ENCODE peak calls at places on chromosomes 2 and 18, in four cellular contexts. One of them, this sample, is unnamed.

GRCh38 chr2:213119061-213119809 is 32.2 kb downstream of the IKZF2 start:
- DNase-seq in activated CD4-positive, alpha-beta T cell treated with anti-CD3 and anti-CD28 coated beads, Interleukin-2, amount 50 U/mL, for 1 hour: no peak
- DNase-seq in GM23248: peak
- DNase-seq in naive thymus-derived CD8-positive, alpha-beta T cell: peak
- DNase-seq in this sample: peak

GRCh38 chr18:55494899-55495298 is 93.1 kb downstream of the TCF4 start:
- DNase-seq in GM23248: peak
- DNase-seq in activated CD4-positive, alpha-beta T cell treated with anti-CD3 and anti-CD28 coated beads, Interleukin-2, amount 50 U/mL, for 1 hour: no peak
- DNase-seq in naive thymus-derived CD8-positive, alpha-beta T cell: no peak
- DNase-seq in this sample: peak

GRCh38 chr18:13446581-13447470 is 228.3 kb downstream of the LDLRAD4 start:
- DNase-seq in naive thymus-derived CD8-positive, alpha-beta T cell: no peak
- DNase-seq in GM23248: peak
- DNase-seq in activated CD4-positive, alpha-beta T cell treated with anti-CD3 and anti-CD28 coated beads, Interleukin-2, amount 50 U/mL, for 1 hour: no peak
- DNase-seq in this sample: no peak

GRCh38 chr2:134277223-134277622 is 23.4 kb downstream of the MGAT5 start:
- DNase-seq in activated CD4-positive, alpha-beta T cell treated with anti-CD3 and anti-CD28 coated beads, Interleukin-2, amount 50 U/mL, for 1 hour: no peak
- DNase-seq in GM23248: no peak
- DNase-seq in naive thymus-derived CD8-positive, alpha-beta T cell: no peak
- DNase-seq in this sample: no peak

GRCh38 chr18:33201509-33201926 is 239.0 kb downstream of the CCDC178 start:
- DNase-seq in activated CD4-positive, alpha-beta T cell treated with anti-CD3 and anti-CD28 coated beads, Interleukin-2, amount 50 U/mL, for 1 hour: no peak
- DNase-seq in GM23248: peak
- DNase-seq in naive thymus-derived CD8-positive, alpha-beta T cell: no peak
- DNase-seq in this sample: no peak

GRCh38 chr18:61606068-61606660 is 272.9 kb downstream of the CDH20 start:
- DNase-seq in activated CD4-positive, alpha-beta T cell treated with anti-CD3 and anti-CD28 coated beads, Interleukin-2, amount 50 U/mL, for 1 hour: no peak
- DNase-seq in naive thymus-derived CD8-positive, alpha-beta T cell: no peak
- DNase-seq in GM23248: peak
- DNase-seq in this sample: peak

GRCh38 chr2:39593439-39594393 is 72.0 kb upstream of the TMEM178A start:
- DNase-seq in GM23248: peak
- DNase-seq in activated CD4-positive, alpha-beta T cell treated with anti-CD3 and anti-CD28 coated beads, Interleukin-2, amount 50 U/mL, for 1 hour: no peak
- DNase-seq in naive thymus-derived CD8-positive, alpha-beta T cell: no peak
- DNase-seq in this sample: peak

GRCh38 chr18:55048892-55049291 is 89.6 kb upstream of the CCDC68 start:
- DNase-seq in GM23248: peak
- DNase-seq in activated CD4-positive, alpha-beta T cell treated with anti-CD3 and anti-CD28 coated beads, Interleukin-2, amount 50 U/mL, for 1 hour: no peak
- DNase-seq in naive thymus-derived CD8-positive, alpha-beta T cell: no peak
- DNase-seq in this sample: peak

GRCh38 chr2:86562485-86562890 is 755 bp downstream of the CHMP3 start:
- DNase-seq in activated CD4-positive, alpha-beta T cell treated with anti-CD3 and anti-CD28 coated beads, Interleukin-2, amount 50 U/mL, for 1 hour: no peak
- DNase-seq in naive thymus-derived CD8-positive, alpha-beta T cell: no peak
- DNase-seq in GM23248: no peak
- DNase-seq in this sample: no peak

GRCh38 chr2:146990311-146990781 is 854.5 kb upstream of the ACVR2A start:
- DNase-seq in GM23248: peak
- DNase-seq in naive thymus-derived CD8-positive, alpha-beta T cell: no peak
- DNase-seq in activated CD4-positive, alpha-beta T cell treated with anti-CD3 and anti-CD28 coated beads, Interleukin-2, amount 50 U/mL, for 1 hour: no peak
- DNase-seq in this sample: peak

GRCh38 chr2:19540739-19541503 is 182.5 kb upstream of the OSR1 start:
- DNase-seq in GM23248: peak
- DNase-seq in naive thymus-derived CD8-positive, alpha-beta T cell: no peak
- DNase-seq in activated CD4-positive, alpha-beta T cell treated with anti-CD3 and anti-CD28 coated beads, Interleukin-2, amount 50 U/mL, for 1 hour: no peak
- DNase-seq in this sample: peak

GRCh38 chr18:79378416-79379250 is 17.1 kb upstream of the NFATC1 start:
- DNase-seq in naive thymus-derived CD8-positive, alpha-beta T cell: peak
- DNase-seq in activated CD4-positive, alpha-beta T cell treated with anti-CD3 and anti-CD28 coated beads, Interleukin-2, amount 50 U/mL, for 1 hour: peak
- DNase-seq in GM23248: peak
- DNase-seq in this sample: peak

GRCh38 chr2:214382229-214382628 is 28.6 kb upstream of the VWC2L start:
- DNase-seq in GM23248: no peak
- DNase-seq in activated CD4-positive, alpha-beta T cell treated with anti-CD3 and anti-CD28 coated beads, Interleukin-2, amount 50 U/mL, for 1 hour: no peak
- DNase-seq in naive thymus-derived CD8-positive, alpha-beta T cell: no peak
- DNase-seq in this sample: no peak

GRCh38 chr2:171798156-171798815 is 95.8 kb downstream of the SLC25A12 start:
- DNase-seq in naive thymus-derived CD8-positive, alpha-beta T cell: no peak
- DNase-seq in activated CD4-positive, alpha-beta T cell treated with anti-CD3 and anti-CD28 coated beads, Interleukin-2, amount 50 U/mL, for 1 hour: no peak
- DNase-seq in GM23248: peak
- DNase-seq in this sample: peak

GRCh38 chr18:1062592-1062991 is 157.9 kb downstream of the ADCYAP1 start:
- DNase-seq in naive thymus-derived CD8-positive, alpha-beta T cell: no peak
- DNase-seq in activated CD4-positive, alpha-beta T cell treated with anti-CD3 and anti-CD28 coated beads, Interleukin-2, amount 50 U/mL, for 1 hour: no peak
- DNase-seq in GM23248: peak
- DNase-seq in this sample: no peak

GRCh38 chr2:176063958-176064357 is 19.8 kb downstream of the EVX2 start:
- DNase-seq in GM23248: no peak
- DNase-seq in naive thymus-derived CD8-positive, alpha-beta T cell: no peak
- DNase-seq in activated CD4-positive, alpha-beta T cell treated with anti-CD3 and anti-CD28 coated beads, Interleukin-2, amount 50 U/mL, for 1 hour: no peak
- DNase-seq in this sample: no peak

GRCh38 chr2:64859208-64860161 is 129.7 kb upstream of the SLC1A4 start:
- DNase-seq in activated CD4-positive, alpha-beta T cell treated with anti-CD3 and anti-CD28 coated beads, Interleukin-2, amount 50 U/mL, for 1 hour: no peak
- DNase-seq in naive thymus-derived CD8-positive, alpha-beta T cell: no peak
- DNase-seq in GM23248: peak
- DNase-seq in this sample: peak

GRCh38 chr18:10213526-10213925 is 240.9 kb upstream of the APCDD1 start:
- DNase-seq in GM23248: peak
- DNase-seq in naive thymus-derived CD8-positive, alpha-beta T cell: no peak
- DNase-seq in activated CD4-positive, alpha-beta T cell treated with anti-CD3 and anti-CD28 coated beads, Interleukin-2, amount 50 U/mL, for 1 hour: no peak
- DNase-seq in this sample: no peak

GRCh38 chr2:240569998-240570530 is 1.8 kb downstream of the RNPEPL1 start:
- DNase-seq in activated CD4-positive, alpha-beta T cell treated with anti-CD3 and anti-CD28 coated beads, Interleukin-2, amount 50 U/mL, for 1 hour: no peak
- DNase-seq in GM23248: no peak
- DNase-seq in naive thymus-derived CD8-positive, alpha-beta T cell: peak
- DNase-seq in this sample: no peak

GRCh38 chr2:88481937-88482336 is 29.4 kb upstream of the FOXI3 start:
- DNase-seq in GM23248: peak
- DNase-seq in naive thymus-derived CD8-positive, alpha-beta T cell: no peak
- DNase-seq in activated CD4-positive, alpha-beta T cell treated with anti-CD3 and anti-CD28 coated beads, Interleukin-2, amount 50 U/mL, for 1 hour: no peak
- DNase-seq in this sample: peak

GRCh38 chr2:138948070-138948539 is 167.9 kb upstream of the NXPH2 start:
- DNase-seq in naive thymus-derived CD8-positive, alpha-beta T cell: no peak
- DNase-seq in activated CD4-positive, alpha-beta T cell treated with anti-CD3 and anti-CD28 coated beads, Interleukin-2, amount 50 U/mL, for 1 hour: no peak
- DNase-seq in GM23248: peak
- DNase-seq in this sample: peak

GRCh38 chr2:35538796-35539195 is 816.8 kb upstream of the CRIM1 start:
- DNase-seq in naive thymus-derived CD8-positive, alpha-beta T cell: no peak
- DNase-seq in GM23248: no peak
- DNase-seq in activated CD4-positive, alpha-beta T cell treated with anti-CD3 and anti-CD28 coated beads, Interleukin-2, amount 50 U/mL, for 1 hour: no peak
- DNase-seq in this sample: peak

GRCh38 chr2:28393115-28393836 is 618 bp downstream of the FOSL2 start:
- DNase-seq in activated CD4-positive, alpha-beta T cell treated with anti-CD3 and anti-CD28 coated beads, Interleukin-2, amount 50 U/mL, for 1 hour: peak
- DNase-seq in naive thymus-derived CD8-positive, alpha-beta T cell: peak
- DNase-seq in GM23248: peak
- DNase-seq in this sample: peak

GRCh38 chr2:160614391-160614790 is 120.8 kb upstream of the RBMS1 start:
- DNase-seq in activated CD4-positive, alpha-beta T cell treated with anti-CD3 and anti-CD28 coated beads, Interleukin-2, amount 50 U/mL, for 1 hour: no peak
- DNase-seq in naive thymus-derived CD8-positive, alpha-beta T cell: no peak
- DNase-seq in GM23248: peak
- DNase-seq in this sample: peak

GRCh38 chr2:24238158-24238557 is 63.3 kb downstream of the FAM228A start:
- DNase-seq in GM23248: no peak
- DNase-seq in activated CD4-positive, alpha-beta T cell treated with anti-CD3 and anti-CD28 coated beads, Interleukin-2, amount 50 U/mL, for 1 hour: no peak
- DNase-seq in naive thymus-derived CD8-positive, alpha-beta T cell: no peak
- DNase-seq in this sample: no peak

GRCh38 chr2:19674051-19675002 is 227.5 kb downstream of the TTC32 start:
- DNase-seq in GM23248: peak
- DNase-seq in naive thymus-derived CD8-positive, alpha-beta T cell: no peak
- DNase-seq in activated CD4-positive, alpha-beta T cell treated with anti-CD3 and anti-CD28 coated beads, Interleukin-2, amount 50 U/mL, for 1 hour: no peak
- DNase-seq in this sample: no peak

GRCh38 chr2:64749446-64749845 is 95.7 kb upstream of the SERTAD2 start:
- DNase-seq in GM23248: peak
- DNase-seq in activated CD4-positive, alpha-beta T cell treated with anti-CD3 and anti-CD28 coated beads, Interleukin-2, amount 50 U/mL, for 1 hour: no peak
- DNase-seq in naive thymus-derived CD8-positive, alpha-beta T cell: no peak
- DNase-seq in this sample: no peak

GRCh38 chr2:120596990-120597594 is 138.6 kb upstream of the GLI2 start:
- DNase-seq in naive thymus-derived CD8-positive, alpha-beta T cell: no peak
- DNase-seq in activated CD4-positive, alpha-beta T cell treated with anti-CD3 and anti-CD28 coated beads, Interleukin-2, amount 50 U/mL, for 1 hour: no peak
- DNase-seq in GM23248: peak
- DNase-seq in this sample: peak

GRCh38 chr18:73461780-73462059 is 593.9 kb upstream of the NETO1 start:
- DNase-seq in activated CD4-positive, alpha-beta T cell treated with anti-CD3 and anti-CD28 coated beads, Interleukin-2, amount 50 U/mL, for 1 hour: no peak
- DNase-seq in naive thymus-derived CD8-positive, alpha-beta T cell: no peak
- DNase-seq in GM23248: peak
- DNase-seq in this sample: peak